ENCODE peak calls at places on chromosome 19, in ten cellular contexts. L is NCI-H774; K is heart left ventricle; Y is B cell; H is activated CD8-positive, alpha-beta memory T cell treated with anti-CD3 and anti-CD28 coated beads for 48 hours; C is trophoblast cell; D is AG09309; M is NCI-H345; J is IMR-90; N is EL. W is an unnamed sample.

GRCh38 chr19:53877361-53877766 is 4.6 kb upstream of the PRKCG start:
- DNase-seq in D (no peak), H (no peak), Y (no peak), C (peak), K (no peak), N (no peak), L (no peak), J (no peak), M (no peak), W (no peak)

GRCh38 chr19:16661480-16662034 is 618 bp downstream of the TMEM38A start:
- DNase-seq in L (no peak), M (no peak), H (no peak), Y (no peak), C (peak), D (no peak), K (peak), N (no peak), J (no peak), W (peak)

GRCh38 chr19:7544626-7545025 is 9.1 kb downstream of the PNPLA6 start:
- DNase-seq in L (no peak), Y (no peak), D (no peak), J (no peak), M (no peak), K (no peak), C (peak), N (no peak), H (no peak), W (no peak)

GRCh38 chr19:13094771-13095392 is 7.8 kb downstream of the LYL1 start:
- DNase-seq in H (no peak), C (no peak), J (no peak), M (no peak), L (no peak), K (peak), Y (peak), D (no peak), N (no peak), W (no peak)

GRCh38 chr19:2061936-2062729 is 11.1 kb upstream of the MKNK2 start:
- DNase-seq in N (no peak), D (no peak), Y (no peak), J (no peak), C (no peak), K (no peak), L (no peak), M (no peak), H (no peak), W (no peak)

GRCh38 chr19:44190020-44190419 is 22.3 kb upstream of the ZNF227 start:
- DNase-seq in K (no peak), C (no peak), H (no peak), L (no peak), J (no peak), Y (no peak), N (no peak), D (no peak), M (no peak), W (no peak)

GRCh38 chr19:11652492-11652891 is 55.2 kb downstream of the ZNF627 start:
- DNase-seq in M (no peak), L (no peak), C (no peak), K (no peak), J (no peak), N (no peak), D (no peak), Y (no peak), H (no peak), W (no peak)

GRCh38 chr19:28881616-28882015 is 331.3 kb downstream of the UQCRFS1 start:
- DNase-seq in K (no peak), M (no peak), L (no peak), Y (no peak), J (no peak), D (no peak), C (no peak), H (no peak), N (no peak), W (no peak)

GRCh38 chr19:33248954-33249613 is 23.4 kb upstream of the SLC7A10 start:
- DNase-seq in L (no peak), D (no peak), J (no peak), C (peak), H (no peak), Y (no peak), N (peak), M (no peak), K (peak), W (no peak)

GRCh38 chr19:34734601-34735103 is 609 bp downstream of the ZNF181 start:
- DNase-seq in J (no peak), C (peak), Y (no peak), M (no peak), L (no peak), K (no peak), H (no peak), N (no peak), D (no peak), W (no peak)

GRCh38 chr19:36245210-36246005 is 30.5 kb downstream of the ZNF146 start:
- DNase-seq in H (no peak), N (no peak), C (peak), M (peak), J (no peak), D (no peak), K (no peak), L (no peak), Y (no peak), W (peak)

GRCh38 chr19:31138077-31138476 is 211.2 kb downstream of the TSHZ3 start:
- DNase-seq in L (no peak), M (no peak), K (no peak), C (no peak), J (no peak), Y (no peak), N (no peak), H (no peak), D (no peak), W (no peak)

GRCh38 chr19:39183100-39183499 is 13.7 kb upstream of the NCCRP1 start:
- DNase-seq in J (no peak), M (no peak), C (peak), N (no peak), H (no peak), D (no peak), L (no peak), K (no peak), Y (no peak), W (no peak)

GRCh38 chr19:3525052-3525451 is 13.9 kb upstream of the TEKTIP1 start:
- DNase-seq in J (no peak), C (no peak), M (no peak), K (no peak), D (no peak), Y (no peak), N (no peak), L (no peak), H (no peak), W (no peak)

GRCh38 chr19:10270616-10271394 is at the start of gene ICAM1:
- DNase-seq in D (no peak), Y (peak), K (peak), M (peak), C (peak), J (peak), N (peak), L (no peak), H (peak), W (peak)

GRCh38 chr19:34579281-34580054 is 97.5 kb downstream of the SCGB2B2 start:
- DNase-seq in D (no peak), M (no peak), Y (no peak), J (no peak), K (no peak), C (no peak), H (no peak), N (no peak), L (no peak), W (no peak)

GRCh38 chr19:55658846-55659459 is 4.1 kb downstream of the U2AF2 start:
- DNase-seq in K (no peak), C (no peak), M (no peak), H (no peak), N (no peak), D (no peak), L (no peak), J (no peak), Y (no peak), W (no peak)

GRCh38 chr19:46241676-46242075 is 12.1 kb downstream of the IGFL1 start:
- DNase-seq in K (no peak), N (no peak), J (no peak), H (no peak), Y (no peak), D (no peak), C (peak), L (no peak), M (no peak), W (no peak)

GRCh38 chr19:30228113-30228725 is 144.0 kb upstream of the ZNF536 start:
- DNase-seq in C (no peak), N (no peak), Y (no peak), L (no peak), D (no peak), M (no peak), J (no peak), K (no peak), H (no peak), W (no peak)

GRCh38 chr19:13018037-13018914 is 23.0 kb downstream of the NFIX start:
- DNase-seq in M (no peak), H (no peak), K (peak), N (peak), D (no peak), J (peak), C (no peak), Y (no peak), L (no peak), W (no peak)

GRCh38 chr19:51799311-51799997 is 4.5 kb downstream of the FPR3 start:
- DNase-seq in M (no peak), Y (no peak), N (peak), H (no peak), K (peak), J (peak), L (peak), C (peak), D (peak), W (no peak)

GRCh38 chr19:49061445-49061844 is 3.2 kb downstream of the NTF4 start:
- DNase-seq in L (no peak), D (no peak), N (no peak), J (no peak), H (no peak), C (no peak), K (no peak), M (no peak), Y (no peak), W (no peak)

GRCh38 chr19:57099199-57099661 is 20.6 kb upstream of the USP29 start:
- DNase-seq in H (peak), D (peak), L (peak), J (peak), M (no peak), Y (peak), K (peak), N (peak), C (peak), W (peak)

GRCh38 chr19:55605637-55606470 is at the start of gene ZNF865:
- DNase-seq in Y (peak), L (peak), C (peak), M (peak), J (peak), K (peak), D (no peak), H (peak), N (peak), W (peak)

GRCh38 chr19:14577264-14577663 is 5.4 kb upstream of the NDUFB7 start:
- DNase-seq in M (no peak), L (no peak), D (no peak), C (no peak), J (no peak), H (no peak), Y (no peak), N (no peak), K (no peak), W (no peak)

GRCh38 chr19:5048727-5049553 is 80.0 kb downstream of the KDM4B start:
- DNase-seq in K (no peak), M (no peak), D (no peak), J (peak), H (no peak), C (no peak), N (peak), L (no peak), Y (no peak), W (no peak)

W was measured in germinal center.